ENCODE peak calls at places on chromosomes 7 and 10, in nine cellular contexts. S, E, C, F, P, U, Z, T and J are unnamed samples.
A peak's percentile ranks its signal among the peaks of the same experiment; 100 is the strongest.

GRCh38 chr10:47008769-47009168 is 97.5 kb downstream of the PTPN20 start:
- DNase-seq in P (no peak), C (no peak), Z (no peak), S (no peak), E (no peak), U (no peak), F (no peak), T (no peak), J (no peak)

GRCh38 chr10:34281661-34282060 is 533.4 kb downstream of the PARD3 start:
- DNase-seq in E (no peak), Z (no peak), P (no peak), T (no peak), F (no peak), S (no peak), C (no peak), U (no peak), J (no peak)

GRCh38 chr10:78852856-78853255 is 215.9 kb upstream of the ZMIZ1 start:
- DNase-seq in E (no peak), S (no peak), C (peak; percentile 34), F (peak; percentile 88), P (peak; percentile 30), T (peak; percentile 25), U (peak; percentile 4), Z (peak; percentile 39), J (peak; percentile 8)

GRCh38 chr10:112721080-112721698 is 228.9 kb upstream of the TCF7L2 start:
- DNase-seq in T (no peak), U (no peak), F (no peak), Z (peak; percentile 32), P (peak; percentile 53), S (no peak), E (no peak), C (peak; percentile 71), J (no peak)

GRCh38 chr7:67738-68395 is 124.5 kb upstream of the FAM20C start:
- DNase-seq in C (no peak), T (no peak), E (no peak), Z (no peak), U (no peak), P (no peak), F (peak; percentile 66), S (peak; percentile 83), J (no peak)

GRCh38 chr7:47513741-47514241 is 68.1 kb downstream of the TNS3 start:
- DNase-seq in P (peak; percentile 90), T (no peak), S (no peak), F (no peak), E (no peak), U (no peak), Z (no peak), C (peak; percentile 65), J (no peak)

GRCh38 chr7:94087664-94088352 is 83.7 kb upstream of the BET1 start:
- DNase-seq in S (peak; percentile 62), C (peak; percentile 93), E (no peak), U (no peak), T (peak; percentile 54), F (peak; percentile 77), Z (peak; percentile 71), P (peak; percentile 61), J (peak; percentile 34)

GRCh38 chr7:112286294-112287086 is 80.0 kb downstream of the ZNF277 start:
- DNase-seq in S (no peak), E (no peak), U (no peak), F (no peak), T (no peak), Z (no peak), P (no peak), C (no peak), J (no peak)

GRCh38 chr7:17774248-17774647 is 166.0 kb downstream of the SNX13 start:
- DNase-seq in T (no peak), C (peak; percentile 80), U (no peak), E (no peak), P (peak; percentile 93), Z (no peak), F (no peak), S (peak; percentile 88), J (no peak)

GRCh38 chr7:10930551-10930950 is 43.1 kb upstream of the PHF14 start:
- DNase-seq in Z (no peak), F (no peak), E (no peak), U (no peak), T (no peak), S (no peak), C (no peak), P (no peak), J (no peak)

GRCh38 chr10:98748298-98748697 is 301.6 kb upstream of the HPS1 start:
- DNase-seq in F (peak; percentile 65), C (peak; percentile 26), Z (peak; percentile 26), U (no peak), P (peak; percentile 46), E (no peak), S (peak; percentile 23), T (peak; percentile 6), J (no peak)

GRCh38 chr7:81926154-81926553 is 156.3 kb upstream of the HGF start:
- DNase-seq in P (no peak), U (no peak), Z (no peak), F (no peak), C (no peak), E (no peak), S (no peak), T (no peak), J (no peak)

GRCh38 chr7:151168022-151168786 is 710 bp upstream of the GBX1 start:
- DNase-seq in Z (peak; percentile 87), U (peak; percentile 51), F (peak; percentile 92), C (no peak), S (no peak), T (peak; percentile 74), P (no peak), E (no peak), J (peak; percentile 77)